ENCODE peak calls at places on chromosomes 16 and 17, in seven cellular contexts. One of them, this sample, is unnamed.

GRCh38 chr16:84810518-84811273 is 9.1 kb upstream of the CRISPLD2 start:
- DNase-seq in stimulated activated CD8-positive, alpha-beta memory T cell treated with anti-CD3 and anti-CD28 coated beads, Interleukin-15, amount 100 ng/mL, for 24 hours: no peak
- DNase-seq in GM12878: peak
- DNase-seq in mesendoderm: no peak
- DNase-seq in activated T-cell treated with anti-CD3 and anti-CD28 coated beads, Interleukin-2, amount 50 U/mL, for 4 hours: no peak
- DNase-seq in AG10803: peak
- DNase-seq in mesenchymal stem cell: peak
- DNase-seq in this sample: no peak

GRCh38 chr16:22948058-22948602 is 134.2 kb downstream of the HS3ST2 start:
- DNase-seq in stimulated activated CD8-positive, alpha-beta memory T cell treated with anti-CD3 and anti-CD28 coated beads, Interleukin-15, amount 100 ng/mL, for 24 hours: no peak
- DNase-seq in GM12878: no peak
- DNase-seq in mesendoderm: peak
- DNase-seq in activated T-cell treated with anti-CD3 and anti-CD28 coated beads, Interleukin-2, amount 50 U/mL, for 4 hours: no peak
- DNase-seq in AG10803: no peak
- DNase-seq in mesenchymal stem cell: no peak
- DNase-seq in this sample: peak

GRCh38 chr16:49365711-49366509 is 7.7 kb upstream of the C16orf78 start:
- DNase-seq in stimulated activated CD8-positive, alpha-beta memory T cell treated with anti-CD3 and anti-CD28 coated beads, Interleukin-15, amount 100 ng/mL, for 24 hours: no peak
- DNase-seq in GM12878: peak
- DNase-seq in mesendoderm: no peak
- DNase-seq in activated T-cell treated with anti-CD3 and anti-CD28 coated beads, Interleukin-2, amount 50 U/mL, for 4 hours: no peak
- DNase-seq in AG10803: no peak
- DNase-seq in mesenchymal stem cell: no peak
- DNase-seq in this sample: no peak

GRCh38 chr16:4660454-4661007 is 32.8 kb upstream of the NUDT16L1 start:
- DNase-seq in stimulated activated CD8-positive, alpha-beta memory T cell treated with anti-CD3 and anti-CD28 coated beads, Interleukin-15, amount 100 ng/mL, for 24 hours: peak
- DNase-seq in GM12878: no peak
- DNase-seq in mesendoderm: no peak
- DNase-seq in activated T-cell treated with anti-CD3 and anti-CD28 coated beads, Interleukin-2, amount 50 U/mL, for 4 hours: peak
- DNase-seq in AG10803: peak
- DNase-seq in mesenchymal stem cell: no peak
- DNase-seq in this sample: no peak

GRCh38 chr17:39972271-39972670 is 8.3 kb upstream of the PSMD3 start:
- DNase-seq in stimulated activated CD8-positive, alpha-beta memory T cell treated with anti-CD3 and anti-CD28 coated beads, Interleukin-15, amount 100 ng/mL, for 24 hours: no peak
- DNase-seq in GM12878: no peak
- DNase-seq in mesendoderm: no peak
- DNase-seq in activated T-cell treated with anti-CD3 and anti-CD28 coated beads, Interleukin-2, amount 50 U/mL, for 4 hours: no peak
- DNase-seq in AG10803: peak
- DNase-seq in mesenchymal stem cell: no peak
- DNase-seq in this sample: no peak

GRCh38 chr16:64165368-64165767 is 956.5 kb downstream of the CDH11 start:
- DNase-seq in stimulated activated CD8-positive, alpha-beta memory T cell treated with anti-CD3 and anti-CD28 coated beads, Interleukin-15, amount 100 ng/mL, for 24 hours: no peak
- DNase-seq in GM12878: no peak
- DNase-seq in mesendoderm: no peak
- DNase-seq in activated T-cell treated with anti-CD3 and anti-CD28 coated beads, Interleukin-2, amount 50 U/mL, for 4 hours: no peak
- DNase-seq in AG10803: no peak
- DNase-seq in mesenchymal stem cell: no peak
- DNase-seq in this sample: no peak

GRCh38 chr16:4680673-4681470 is 12.5 kb upstream of the NUDT16L1 start:
- DNase-seq in stimulated activated CD8-positive, alpha-beta memory T cell treated with anti-CD3 and anti-CD28 coated beads, Interleukin-15, amount 100 ng/mL, for 24 hours: no peak
- DNase-seq in GM12878: no peak
- DNase-seq in mesendoderm: no peak
- DNase-seq in activated T-cell treated with anti-CD3 and anti-CD28 coated beads, Interleukin-2, amount 50 U/mL, for 4 hours: no peak
- DNase-seq in AG10803: no peak
- DNase-seq in mesenchymal stem cell: no peak
- DNase-seq in this sample: no peak

GRCh38 chr16:57479043-57479421 is 7.3 kb downstream of the DOK4 start:
- DNase-seq in stimulated activated CD8-positive, alpha-beta memory T cell treated with anti-CD3 and anti-CD28 coated beads, Interleukin-15, amount 100 ng/mL, for 24 hours: no peak
- DNase-seq in GM12878: no peak
- DNase-seq in mesendoderm: no peak
- DNase-seq in activated T-cell treated with anti-CD3 and anti-CD28 coated beads, Interleukin-2, amount 50 U/mL, for 4 hours: no peak
- DNase-seq in AG10803: no peak
- DNase-seq in mesenchymal stem cell: no peak
- DNase-seq in this sample: no peak

GRCh38 chr17:19867094-19867653 is 562 bp downstream of the ULK2 start:
- DNase-seq in stimulated activated CD8-positive, alpha-beta memory T cell treated with anti-CD3 and anti-CD28 coated beads, Interleukin-15, amount 100 ng/mL, for 24 hours: peak
- DNase-seq in GM12878: no peak
- DNase-seq in mesendoderm: peak
- DNase-seq in activated T-cell treated with anti-CD3 and anti-CD28 coated beads, Interleukin-2, amount 50 U/mL, for 4 hours: peak
- DNase-seq in AG10803: peak
- DNase-seq in mesenchymal stem cell: peak
- DNase-seq in this sample: peak

GRCh38 chr16:11621920-11622651 is 35.4 kb upstream of the LITAF start:
- DNase-seq in stimulated activated CD8-positive, alpha-beta memory T cell treated with anti-CD3 and anti-CD28 coated beads, Interleukin-15, amount 100 ng/mL, for 24 hours: peak
- DNase-seq in GM12878: no peak
- DNase-seq in mesendoderm: no peak
- DNase-seq in activated T-cell treated with anti-CD3 and anti-CD28 coated beads, Interleukin-2, amount 50 U/mL, for 4 hours: peak
- DNase-seq in AG10803: no peak
- DNase-seq in mesenchymal stem cell: no peak
- DNase-seq in this sample: no peak

GRCh38 chr16:12231666-12232065 is 255.1 kb downstream of the SNX29 start:
- DNase-seq in stimulated activated CD8-positive, alpha-beta memory T cell treated with anti-CD3 and anti-CD28 coated beads, Interleukin-15, amount 100 ng/mL, for 24 hours: no peak
- DNase-seq in GM12878: no peak
- DNase-seq in mesendoderm: no peak
- DNase-seq in activated T-cell treated with anti-CD3 and anti-CD28 coated beads, Interleukin-2, amount 50 U/mL, for 4 hours: no peak
- DNase-seq in AG10803: peak
- DNase-seq in mesenchymal stem cell: peak
- DNase-seq in this sample: no peak

This sample was measured in GM23338.